ENCODE peak calls at places on chromosomes 11 and 22, in five cellular contexts. One of them, this sample, is unnamed.

GRCh38 chr11:124415356-124415923 is 9.2 kb downstream of the OR8B4 start:
- DNase-seq in neuronal stem cell: peak
- DNase-seq in M059J: peak
- DNase-seq in neural crest cell: no peak
- DNase-seq in posterior vena cava: no peak
- DNase-seq in this sample: no peak

GRCh38 chr11:88420165-88420781 is 82.7 kb upstream of the CTSC start:
- DNase-seq in M059J: no peak
- DNase-seq in posterior vena cava: no peak
- DNase-seq in neuronal stem cell: no peak
- DNase-seq in neural crest cell: no peak
- DNase-seq in this sample: no peak

GRCh38 chr11:111336582-111337256 is 38.4 kb downstream of the POU2AF3 start:
- DNase-seq in M059J: no peak
- DNase-seq in neural crest cell: no peak
- DNase-seq in posterior vena cava: no peak
- DNase-seq in neuronal stem cell: no peak
- DNase-seq in this sample: no peak

GRCh38 chr11:71301046-71301857 is 48.9 kb upstream of the SHANK2 start:
- DNase-seq in M059J: no peak
- DNase-seq in posterior vena cava: peak
- DNase-seq in neural crest cell: no peak
- DNase-seq in neuronal stem cell: no peak
- DNase-seq in this sample: no peak

GRCh38 chr11:73389134-73389525 is 12.9 kb downstream of the RELT start:
- DNase-seq in neural crest cell: no peak
- DNase-seq in posterior vena cava: no peak
- DNase-seq in neuronal stem cell: no peak
- DNase-seq in M059J: no peak
- DNase-seq in this sample: no peak

GRCh38 chr11:111541209-111542061 is 915 bp downstream of the LAYN start:
- DNase-seq in neuronal stem cell: peak
- DNase-seq in M059J: peak
- DNase-seq in neural crest cell: no peak
- DNase-seq in posterior vena cava: no peak
- DNase-seq in this sample: no peak

GRCh38 chr11:104291646-104292045 is 127.7 kb upstream of the PDGFD start:
- DNase-seq in M059J: peak
- DNase-seq in posterior vena cava: no peak
- DNase-seq in neuronal stem cell: no peak
- DNase-seq in neural crest cell: no peak
- DNase-seq in this sample: no peak

GRCh38 chr11:16191212-16191851 is 165.0 kb downstream of the SOX6 start:
- DNase-seq in neural crest cell: no peak
- DNase-seq in neuronal stem cell: no peak
- DNase-seq in M059J: no peak
- DNase-seq in posterior vena cava: no peak
- DNase-seq in this sample: no peak

GRCh38 chr11:115676768-115677167 is 172.6 kb upstream of the CADM1 start:
- DNase-seq in neuronal stem cell: no peak
- DNase-seq in M059J: peak
- DNase-seq in neural crest cell: no peak
- DNase-seq in posterior vena cava: no peak
- DNase-seq in this sample: no peak

GRCh38 chr11:130588471-130588870 is 140.0 kb downstream of the ADAMTS15 start:
- DNase-seq in posterior vena cava: no peak
- DNase-seq in M059J: peak
- DNase-seq in neuronal stem cell: no peak
- DNase-seq in neural crest cell: no peak
- DNase-seq in this sample: no peak

GRCh38 chr22:19507534-19507861 is 16.7 kb downstream of the CLDN5 start:
- DNase-seq in neuronal stem cell: no peak
- DNase-seq in neural crest cell: no peak
- DNase-seq in posterior vena cava: peak
- DNase-seq in M059J: no peak
- DNase-seq in this sample: no peak

GRCh38 chr11:67365756-67366384 is 7.5 kb downstream of the CLCF1 start:
- DNase-seq in neural crest cell: no peak
- DNase-seq in M059J: no peak
- DNase-seq in neuronal stem cell: no peak
- DNase-seq in posterior vena cava: no peak
- DNase-seq in this sample: no peak

GRCh38 chr11:1308745-1309497 is 511 bp downstream of the TOLLIP start:
- DNase-seq in neuronal stem cell: no peak
- DNase-seq in neural crest cell: no peak
- DNase-seq in posterior vena cava: peak
- DNase-seq in M059J: no peak
- DNase-seq in this sample: no peak

GRCh38 chr22:33658775-33659174 is 261.5 kb downstream of the LARGE1 start:
- DNase-seq in posterior vena cava: no peak
- DNase-seq in M059J: no peak
- DNase-seq in neural crest cell: no peak
- DNase-seq in neuronal stem cell: no peak
- DNase-seq in this sample: no peak

GRCh38 chr22:38144025-38144405 is 33.5 kb upstream of the BAIAP2L2 start:
- DNase-seq in neuronal stem cell: no peak
- DNase-seq in posterior vena cava: no peak
- DNase-seq in M059J: peak
- DNase-seq in neural crest cell: no peak
- DNase-seq in this sample: no peak

GRCh38 chr22:45413368-45414211 is at the start of the genes RIBC2 and SMC1B:
- DNase-seq in M059J: peak
- DNase-seq in neural crest cell: peak
- DNase-seq in posterior vena cava: peak
- DNase-seq in neuronal stem cell: peak
- DNase-seq in this sample: peak

GRCh38 chr11:86138958-86139357 is 70.1 kb upstream of the PICALM start:
- DNase-seq in neural crest cell: no peak
- DNase-seq in M059J: peak
- DNase-seq in posterior vena cava: no peak
- DNase-seq in neuronal stem cell: no peak
- DNase-seq in this sample: no peak

GRCh38 chr11:73141309-73142127 is 600 bp downstream of the FCHSD2 start:
- DNase-seq in neural crest cell: peak
- DNase-seq in M059J: peak
- DNase-seq in neuronal stem cell: peak
- DNase-seq in posterior vena cava: peak
- DNase-seq in this sample: peak

GRCh38 chr11:82906236-82906635 is 4.7 kb downstream of the DDIAS start:
- DNase-seq in M059J: peak
- DNase-seq in posterior vena cava: no peak
- DNase-seq in neuronal stem cell: no peak
- DNase-seq in neural crest cell: no peak
- DNase-seq in this sample: no peak

GRCh38 chr22:17443413-17444203 is 74.3 kb downstream of the CECR2 start:
- DNase-seq in posterior vena cava: no peak
- DNase-seq in neural crest cell: no peak
- DNase-seq in neuronal stem cell: no peak
- DNase-seq in M059J: no peak
- DNase-seq in this sample: no peak

GRCh38 chr22:17009640-17010291 is 1.7 kb upstream of the GAB4 start:
- DNase-seq in posterior vena cava: no peak
- DNase-seq in neural crest cell: no peak
- DNase-seq in neuronal stem cell: no peak
- DNase-seq in M059J: no peak
- DNase-seq in this sample: no peak

GRCh38 chr11:61158691-61159381 is 2.4 kb downstream of the VPS37C start:
- DNase-seq in M059J: peak
- DNase-seq in neural crest cell: no peak
- DNase-seq in posterior vena cava: no peak
- DNase-seq in neuronal stem cell: no peak
- DNase-seq in this sample: no peak

GRCh38 chr11:42494459-42494858 is 817.3 kb upstream of the API5 start:
- DNase-seq in neural crest cell: no peak
- DNase-seq in posterior vena cava: no peak
- DNase-seq in M059J: no peak
- DNase-seq in neuronal stem cell: no peak
- DNase-seq in this sample: no peak

GRCh38 chr11:13955971-13956421 is 6.5 kb upstream of the SPON1 start:
- DNase-seq in neuronal stem cell: peak
- DNase-seq in posterior vena cava: no peak
- DNase-seq in M059J: peak
- DNase-seq in neural crest cell: peak
- DNase-seq in this sample: peak

GRCh38 chr11:73206751-73207280 is 11.3 kb upstream of the P2RY2 start:
- DNase-seq in neural crest cell: no peak
- DNase-seq in M059J: peak
- DNase-seq in posterior vena cava: no peak
- DNase-seq in neuronal stem cell: no peak
- DNase-seq in this sample: no peak

GRCh38 chr11:58451585-58451984 is 9.5 kb upstream of the OR5B12 start:
- DNase-seq in neural crest cell: no peak
- DNase-seq in neuronal stem cell: no peak
- DNase-seq in posterior vena cava: no peak
- DNase-seq in M059J: no peak
- DNase-seq in this sample: no peak

GRCh38 chr22:47548953-47549740 is 786.7 kb downstream of the TBC1D22A start:
- DNase-seq in posterior vena cava: peak
- DNase-seq in neuronal stem cell: no peak
- DNase-seq in neural crest cell: no peak
- DNase-seq in M059J: no peak
- DNase-seq in this sample: no peak

GRCh38 chr11:76047231-76047630 is 159.1 kb downstream of the WNT11 start:
- DNase-seq in posterior vena cava: no peak
- DNase-seq in M059J: peak
- DNase-seq in neuronal stem cell: no peak
- DNase-seq in neural crest cell: no peak
- DNase-seq in this sample: no peak

GRCh38 chr22:40241200-40241763 is 63.6 kb downstream of the TNRC6B start:
- DNase-seq in neuronal stem cell: no peak
- DNase-seq in M059J: no peak
- DNase-seq in posterior vena cava: no peak
- DNase-seq in neural crest cell: no peak
- DNase-seq in this sample: no peak

GRCh38 chr22:45183974-45184373 is 20.2 kb downstream of the NUP50 start:
- DNase-seq in neural crest cell: no peak
- DNase-seq in neuronal stem cell: no peak
- DNase-seq in M059J: no peak
- DNase-seq in posterior vena cava: no peak
- DNase-seq in this sample: no peak

GRCh38 chr11:12902784-12903491 is 106.2 kb upstream of the RASSF10 start:
- DNase-seq in M059J: no peak
- DNase-seq in posterior vena cava: no peak
- DNase-seq in neuronal stem cell: no peak
- DNase-seq in neural crest cell: no peak
- DNase-seq in this sample: no peak

GRCh38 chr11:71418643-71419042 is 29.6 kb downstream of the DHCR7 start:
- DNase-seq in neuronal stem cell: no peak
- DNase-seq in posterior vena cava: no peak
- DNase-seq in neural crest cell: no peak
- DNase-seq in M059J: no peak
- DNase-seq in this sample: no peak

GRCh38 chr11:4891996-4892640 is 10.4 kb downstream of the OR51T1 start:
- DNase-seq in neuronal stem cell: no peak
- DNase-seq in neural crest cell: no peak
- DNase-seq in M059J: peak
- DNase-seq in posterior vena cava: no peak
- DNase-seq in this sample: no peak

GRCh38 chr11:36186340-36186739 is 102.9 kb downstream of the COMMD9 start:
- DNase-seq in neuronal stem cell: no peak
- DNase-seq in neural crest cell: no peak
- DNase-seq in M059J: peak
- DNase-seq in posterior vena cava: no peak
- DNase-seq in this sample: no peak

GRCh38 chr11:66371627-66372415 is at the start of gene SLC29A2:
- DNase-seq in neural crest cell: peak
- DNase-seq in posterior vena cava: peak
- DNase-seq in M059J: peak
- DNase-seq in neuronal stem cell: peak
- DNase-seq in this sample: peak

GRCh38 chr11:131522851-131523250 is 152.4 kb downstream of the NTM start:
- DNase-seq in M059J: no peak
- DNase-seq in posterior vena cava: no peak
- DNase-seq in neuronal stem cell: no peak
- DNase-seq in neural crest cell: no peak
- DNase-seq in this sample: no peak

GRCh38 chr11:27100534-27100933 is 59.9 kb downstream of the BBOX1 start:
- DNase-seq in neural crest cell: no peak
- DNase-seq in posterior vena cava: no peak
- DNase-seq in neuronal stem cell: no peak
- DNase-seq in M059J: no peak
- DNase-seq in this sample: no peak